ENCODE peak calls at places on chromosomes 6 and 20, in seven cellular contexts. One of them, this sample, is unnamed.

GRCh38 chr6:112450663-112451062 is 103.5 kb downstream of the RFPL4B start:
- DNase-seq in neural crest cell: no peak
- DNase-seq in RWPE1: no peak
- DNase-seq in type B pancreatic cell: no peak
- DNase-seq in GM12878: no peak
- DNase-seq in nephron progenitor cell: no peak
- DNase-seq in HCT116: no peak
- DNase-seq in this sample: no peak

GRCh38 chr6:3456794-3457709 is at the start of gene SLC22A23:
- DNase-seq in GM12878: no peak
- DNase-seq in type B pancreatic cell: peak; percentile 83
- DNase-seq in HCT116: peak; percentile 46
- DNase-seq in RWPE1: peak; percentile 85
- DNase-seq in nephron progenitor cell: peak; percentile 90
- DNase-seq in neural crest cell: peak; percentile 65
- DNase-seq in this sample: peak; percentile 90

GRCh38 chr6:24721461-24722215 is 2.7 kb upstream of the C6orf62 start:
- DNase-seq in type B pancreatic cell: no peak
- DNase-seq in GM12878: no peak
- DNase-seq in nephron progenitor cell: no peak
- DNase-seq in HCT116: no peak
- DNase-seq in neural crest cell: no peak
- DNase-seq in RWPE1: no peak
- DNase-seq in this sample: no peak

GRCh38 chr6:168215121-168215808 is 104.3 kb downstream of the DACT2 start:
- DNase-seq in HCT116: no peak
- DNase-seq in type B pancreatic cell: no peak
- DNase-seq in nephron progenitor cell: no peak
- DNase-seq in RWPE1: no peak
- DNase-seq in neural crest cell: no peak
- DNase-seq in GM12878: no peak
- DNase-seq in this sample: no peak

GRCh38 chr6:85498596-85499258 is 48.8 kb downstream of the NT5E start:
- DNase-seq in nephron progenitor cell: no peak
- DNase-seq in GM12878: no peak
- DNase-seq in RWPE1: no peak
- DNase-seq in type B pancreatic cell: no peak
- DNase-seq in neural crest cell: no peak
- DNase-seq in HCT116: peak; percentile 19
- DNase-seq in this sample: no peak

GRCh38 chr6:20402181-20403079 is 751 bp downstream of the E2F3 start:
- DNase-seq in GM12878: no peak
- DNase-seq in nephron progenitor cell: peak; percentile 67
- DNase-seq in HCT116: peak; percentile 12
- DNase-seq in type B pancreatic cell: peak; percentile 73
- DNase-seq in neural crest cell: peak; percentile 39
- DNase-seq in RWPE1: peak; percentile 55
- DNase-seq in this sample: no peak

GRCh38 chr6:4649728-4650127 is 126.5 kb upstream of the CDYL start:
- DNase-seq in HCT116: no peak
- DNase-seq in type B pancreatic cell: no peak
- DNase-seq in RWPE1: no peak
- DNase-seq in nephron progenitor cell: no peak
- DNase-seq in GM12878: no peak
- DNase-seq in neural crest cell: no peak
- DNase-seq in this sample: no peak

GRCh38 chr6:111683749-111684267 is 78.1 kb upstream of the TRAF3IP2 start:
- DNase-seq in type B pancreatic cell: no peak
- DNase-seq in GM12878: no peak
- DNase-seq in RWPE1: no peak
- DNase-seq in nephron progenitor cell: no peak
- DNase-seq in neural crest cell: no peak
- DNase-seq in HCT116: no peak
- DNase-seq in this sample: no peak

GRCh38 chr6:162612613-162613012 is 115.0 kb downstream of the PRKN start:
- DNase-seq in HCT116: no peak
- DNase-seq in RWPE1: no peak
- DNase-seq in nephron progenitor cell: no peak
- DNase-seq in GM12878: no peak
- DNase-seq in neural crest cell: no peak
- DNase-seq in type B pancreatic cell: no peak
- DNase-seq in this sample: no peak

GRCh38 chr6:137512768-137513605 is 18.8 kb upstream of the OLIG3 start:
- DNase-seq in RWPE1: no peak
- DNase-seq in neural crest cell: no peak
- DNase-seq in HCT116: no peak
- DNase-seq in GM12878: no peak
- DNase-seq in type B pancreatic cell: no peak
- DNase-seq in nephron progenitor cell: peak; percentile 24
- DNase-seq in this sample: no peak

GRCh38 chr20:21523398-21523868 is 9.6 kb upstream of the NKX2-2 start:
- DNase-seq in GM12878: no peak
- DNase-seq in RWPE1: no peak
- DNase-seq in type B pancreatic cell: no peak
- DNase-seq in HCT116: no peak
- DNase-seq in nephron progenitor cell: no peak
- DNase-seq in neural crest cell: no peak
- DNase-seq in this sample: peak; percentile 57

GRCh38 chr6:147873826-147874225 is 365.3 kb downstream of the SAMD5 start:
- DNase-seq in type B pancreatic cell: no peak
- DNase-seq in neural crest cell: no peak
- DNase-seq in HCT116: no peak
- DNase-seq in GM12878: no peak
- DNase-seq in nephron progenitor cell: no peak
- DNase-seq in RWPE1: no peak
- DNase-seq in this sample: no peak

GRCh38 chr20:10430000-10430466 is 4.0 kb downstream of the MKKS start:
- DNase-seq in nephron progenitor cell: no peak
- DNase-seq in GM12878: no peak
- DNase-seq in neural crest cell: no peak
- DNase-seq in HCT116: no peak
- DNase-seq in RWPE1: peak; percentile 56
- DNase-seq in type B pancreatic cell: no peak
- DNase-seq in this sample: no peak

GRCh38 chr6:26020983-26021349 is 58.4 kb downstream of the TRIM38 start:
- DNase-seq in GM12878: no peak
- DNase-seq in type B pancreatic cell: no peak
- DNase-seq in HCT116: peak; percentile 72
- DNase-seq in RWPE1: peak; percentile 15
- DNase-seq in nephron progenitor cell: peak; percentile 51
- DNase-seq in neural crest cell: peak; percentile 54
- DNase-seq in this sample: peak; percentile 88

GRCh38 chr20:19431906-19432305 is 219.5 kb downstream of the SLC24A3 start:
- DNase-seq in RWPE1: no peak
- DNase-seq in nephron progenitor cell: no peak
- DNase-seq in type B pancreatic cell: no peak
- DNase-seq in neural crest cell: no peak
- DNase-seq in HCT116: no peak
- DNase-seq in GM12878: no peak
- DNase-seq in this sample: no peak

GRCh38 chr6:137389150-137389664 is 105.0 kb downstream of the OLIG3 start:
- DNase-seq in type B pancreatic cell: no peak
- DNase-seq in GM12878: peak; percentile 51
- DNase-seq in HCT116: no peak
- DNase-seq in neural crest cell: no peak
- DNase-seq in nephron progenitor cell: no peak
- DNase-seq in RWPE1: peak; percentile 17
- DNase-seq in this sample: no peak

GRCh38 chr20:64006902-64007301 is 26.0 kb downstream of the PRPF6 start:
- DNase-seq in nephron progenitor cell: no peak
- DNase-seq in HCT116: no peak
- DNase-seq in RWPE1: no peak
- DNase-seq in neural crest cell: no peak
- DNase-seq in type B pancreatic cell: no peak
- DNase-seq in GM12878: no peak
- DNase-seq in this sample: no peak

GRCh38 chr6:36427781-36428345 is 14.8 kb downstream of the PXT1 start:
- DNase-seq in nephron progenitor cell: no peak
- DNase-seq in HCT116: no peak
- DNase-seq in type B pancreatic cell: no peak
- DNase-seq in GM12878: no peak
- DNase-seq in neural crest cell: no peak
- DNase-seq in RWPE1: no peak
- DNase-seq in this sample: no peak

GRCh38 chr6:155710704-155711103 is 255.1 kb upstream of the NOX3 start:
- DNase-seq in neural crest cell: no peak
- DNase-seq in HCT116: no peak
- DNase-seq in RWPE1: no peak
- DNase-seq in nephron progenitor cell: no peak
- DNase-seq in GM12878: no peak
- DNase-seq in type B pancreatic cell: no peak
- DNase-seq in this sample: no peak

GRCh38 chr20:46681032-46681854 is 8.0 kb downstream of the TP53RK start:
- DNase-seq in GM12878: peak; percentile 27
- DNase-seq in HCT116: no peak
- DNase-seq in RWPE1: peak; percentile 78
- DNase-seq in nephron progenitor cell: peak; percentile 77
- DNase-seq in neural crest cell: peak; percentile 72
- DNase-seq in type B pancreatic cell: no peak
- DNase-seq in this sample: no peak

GRCh38 chr6:108897371-108897770 is 49.1 kb downstream of the ARMC2 start:
- DNase-seq in RWPE1: peak; percentile 64
- DNase-seq in HCT116: peak; percentile 13
- DNase-seq in neural crest cell: no peak
- DNase-seq in type B pancreatic cell: no peak
- DNase-seq in nephron progenitor cell: no peak
- DNase-seq in GM12878: no peak
- DNase-seq in this sample: no peak

GRCh38 chr6:21333715-21334114 is 259.8 kb upstream of the SOX4 start:
- DNase-seq in nephron progenitor cell: no peak
- DNase-seq in neural crest cell: no peak
- DNase-seq in type B pancreatic cell: no peak
- DNase-seq in GM12878: no peak
- DNase-seq in HCT116: no peak
- DNase-seq in RWPE1: no peak
- DNase-seq in this sample: no peak

GRCh38 chr6:119344306-119344705 is 5.3 kb downstream of the MAN1A1 start:
- DNase-seq in neural crest cell: no peak
- DNase-seq in GM12878: no peak
- DNase-seq in HCT116: no peak
- DNase-seq in RWPE1: no peak
- DNase-seq in nephron progenitor cell: no peak
- DNase-seq in type B pancreatic cell: no peak
- DNase-seq in this sample: no peak
- TF ChIP-seq CTCF in neural crest cell: no peak
- TF ChIP-seq CTCF in GM12878: no peak
- TF ChIP-seq CTCF in HCT116: no peak
- TF ChIP-seq CTCF in RWPE1: no peak
- TF ChIP-seq CTCF in nephron progenitor cell: no peak
- TF ChIP-seq CTCF in type B pancreatic cell: no peak
- TF ChIP-seq CTCF in this sample: no peak

DNA sequence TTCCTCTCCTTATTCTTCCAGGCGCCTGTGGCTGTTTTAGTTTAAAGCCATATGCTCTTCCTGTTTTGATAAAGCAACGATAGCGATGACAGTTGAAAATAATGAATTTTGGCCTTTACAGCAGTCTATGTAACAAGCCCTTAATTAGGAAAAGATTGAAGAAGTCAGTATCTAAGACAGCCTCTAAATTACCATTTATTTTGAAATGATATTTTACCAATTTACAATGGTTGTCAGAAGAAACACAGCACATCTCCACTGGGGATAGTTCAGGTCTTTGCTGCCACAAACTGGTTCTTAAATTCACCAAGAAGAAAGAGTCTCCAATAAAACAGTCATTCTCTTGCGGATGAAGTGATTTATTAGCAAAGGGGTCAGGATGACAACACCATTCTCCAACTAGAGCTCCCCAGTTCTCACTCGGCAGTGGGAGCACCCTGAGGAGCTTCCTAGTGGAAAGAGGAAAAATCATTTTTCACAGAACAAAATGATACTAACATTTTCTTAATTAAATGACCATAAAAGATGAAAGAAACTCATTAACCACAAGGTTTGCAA is 21.4 kb downstream of the UBE3D start:
- DNase-seq in nephron progenitor cell: peak; percentile 13
- DNase-seq in HCT116: no peak
- DNase-seq in type B pancreatic cell: no peak
- DNase-seq in RWPE1: no peak
- DNase-seq in neural crest cell: no peak
- DNase-seq in GM12878: no peak
- DNase-seq in this sample: no peak
- TF ChIP-seq CTCF in nephron progenitor cell: no peak
- TF ChIP-seq CTCF in HCT116: no peak
- TF ChIP-seq CTCF in type B pancreatic cell: no peak
- TF ChIP-seq CTCF in RWPE1: no peak
- TF ChIP-seq CTCF in neural crest cell: no peak
- TF ChIP-seq CTCF in GM12878: no peak
- TF ChIP-seq CTCF in this sample: no peak

DNA sequence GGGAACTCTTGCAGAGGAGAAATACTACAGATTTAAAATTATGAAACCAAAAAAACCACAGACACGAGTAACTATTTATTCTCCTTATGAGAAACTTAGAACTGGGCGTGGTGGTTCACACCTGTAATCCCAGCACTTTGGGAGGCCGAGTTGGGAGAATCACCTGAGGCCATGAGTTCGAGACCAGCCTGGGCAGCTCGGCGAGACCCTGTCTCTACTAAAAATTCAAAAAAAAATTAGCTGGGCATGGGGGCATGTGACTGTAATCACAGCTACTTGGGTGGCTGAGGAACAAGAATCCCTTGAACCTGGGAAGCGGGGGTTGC is 36.8 kb downstream of the SSR1 start:
- DNase-seq in HCT116: no peak
- DNase-seq in RWPE1: no peak
- DNase-seq in GM12878: no peak
- DNase-seq in neural crest cell: no peak
- DNase-seq in type B pancreatic cell: no peak
- DNase-seq in nephron progenitor cell: no peak
- DNase-seq in this sample: no peak
- TF ChIP-seq CTCF in HCT116: no peak
- TF ChIP-seq CTCF in RWPE1: peak; percentile 54
- TF ChIP-seq CTCF in GM12878: no peak
- TF ChIP-seq CTCF in neural crest cell: no peak
- TF ChIP-seq CTCF in type B pancreatic cell: no peak
- TF ChIP-seq CTCF in nephron progenitor cell: no peak
- TF ChIP-seq CTCF in this sample: no peak

GRCh38 chr20:43516251-43516824 is 8.8 kb downstream of the L3MBTL1 start:
- DNase-seq in HCT116: no peak
- DNase-seq in neural crest cell: no peak
- DNase-seq in nephron progenitor cell: no peak
- DNase-seq in type B pancreatic cell: no peak
- DNase-seq in GM12878: no peak
- DNase-seq in RWPE1: no peak
- DNase-seq in this sample: no peak

GRCh38 chr20:43515628-43516027 is 8.1 kb downstream of the L3MBTL1 start:
- DNase-seq in neural crest cell: no peak
- DNase-seq in GM12878: no peak
- DNase-seq in type B pancreatic cell: no peak
- DNase-seq in RWPE1: no peak
- DNase-seq in HCT116: no peak
- DNase-seq in nephron progenitor cell: no peak
- DNase-seq in this sample: no peak

GRCh38 chr20:43511879-43512278 is 4.4 kb downstream of the L3MBTL1 start:
- DNase-seq in GM12878: no peak
- DNase-seq in neural crest cell: no peak
- DNase-seq in RWPE1: no peak
- DNase-seq in HCT116: no peak
- DNase-seq in type B pancreatic cell: no peak
- DNase-seq in nephron progenitor cell: no peak
- DNase-seq in this sample: no peak

GRCh38 chr20:43513298-43514061 is 6.0 kb downstream of the L3MBTL1 start:
- DNase-seq in HCT116: no peak
- DNase-seq in GM12878: no peak
- DNase-seq in nephron progenitor cell: no peak
- DNase-seq in RWPE1: peak; percentile 51
- DNase-seq in neural crest cell: no peak
- DNase-seq in type B pancreatic cell: no peak
- DNase-seq in this sample: no peak

GRCh38 chr20:43514062-43514971 is 6.8 kb downstream of the L3MBTL1 start:
- DNase-seq in nephron progenitor cell: peak; percentile 97
- DNase-seq in GM12878: peak; percentile 92
- DNase-seq in type B pancreatic cell: peak; percentile 92
- DNase-seq in RWPE1: peak; percentile 100
- DNase-seq in neural crest cell: peak; percentile 94
- DNase-seq in HCT116: peak; percentile 96
- DNase-seq in this sample: peak; percentile 99
- TF ChIP-seq CTCF in nephron progenitor cell: no peak
- TF ChIP-seq CTCF in GM12878: peak; percentile 42
- TF ChIP-seq CTCF in type B pancreatic cell: peak; percentile 44
- TF ChIP-seq CTCF in RWPE1: peak; percentile 55
- TF ChIP-seq CTCF in neural crest cell: peak; percentile 45
- TF ChIP-seq CTCF in HCT116: peak; percentile 28
- TF ChIP-seq CTCF in this sample: peak; percentile 37